ENCODE peak calls at places on chromosomes 5 and 9, in five cellular contexts. Y, X, V, O and Z are unnamed samples.
A peak's percentile ranks its signal among the peaks of the same experiment; 100 is the strongest.

GRCh38 chr5:125198270-125198974 is 452.0 kb upstream of the ZNF608 start:
- DNase-seq in Y (no peak), X (peak; percentile 23), V (no peak), O (peak; percentile 66), Z (peak; percentile 86)

GRCh38 chr9:98256632-98257218 is 1.3 kb upstream of the TBC1D2 start:
- DNase-seq in Y (no peak), X (no peak), V (peak; percentile 46), O (peak; percentile 46), Z (no peak)

GRCh38 chr5:13865317-13865716 is 79.2 kb downstream of the DNAH5 start:
- DNase-seq in Y (no peak), X (no peak), V (no peak), O (no peak), Z (no peak)

GRCh38 chr5:98144710-98145109 is 628.8 kb upstream of the RGMB start:
- DNase-seq in Y (no peak), X (peak; percentile 91), V (no peak), O (no peak), Z (no peak)

GRCh38 chr5:10233505-10233904 is 16.2 kb downstream of the ATPSCKMT start:
- DNase-seq in Y (peak; percentile 91), X (peak; percentile 47), V (no peak), O (peak; percentile 31), Z (no peak)

GRCh38 chr9:137295313-137296213 is 6.5 kb downstream of the NRARP start:
- DNase-seq in Y (no peak), X (no peak), V (no peak), O (peak; percentile 80), Z (no peak)

GRCh38 chr5:170720179-170720578 is 63.3 kb upstream of the GABRP start:
- DNase-seq in Y (no peak), X (no peak), V (no peak), O (no peak), Z (no peak)

GRCh38 chr5:1341863-1342262 is 3.0 kb downstream of the CLPTM1L start:
- DNase-seq in Y (no peak), X (no peak), V (no peak), O (no peak), Z (no peak)

GRCh38 chr9:99819484-99820329 is 2.0 kb upstream of the NR4A3 start:
- DNase-seq in Y (peak; percentile 94), X (peak; percentile 72), V (peak; percentile 93), O (peak; percentile 83), Z (peak; percentile 89)

GRCh38 chr5:66596791-66597757 is 881 bp downstream of the MAST4 start:
- DNase-seq in Y (no peak), X (peak; percentile 60), V (no peak), O (peak; percentile 42), Z (no peak)

GRCh38 chr5:61280205-61280604 is 51.9 kb upstream of the ZSWIM6 start:
- DNase-seq in Y (peak; percentile 82), X (peak; percentile 97), V (no peak), O (no peak), Z (peak; percentile 17)